ENCODE peak calls at places on chromosomes 16 and 17, in five cellular contexts. C is iris pigment epithelial cell; Y is stimulated activated CD4-positive, alpha-beta T cell treated with anti-CD3 and anti-CD28 coated beads, Interleukin-15, amount 100 ng/mL, for 1 hour; V is NCI-H1092; R is H54. N is an unnamed sample.

GRCh38 chr16:48089053-48089792 is 66.6 kb downstream of the ABCC12 start:
- DNase-seq in C (no peak), V (no peak), R (no peak), Y (no peak), N (no peak)

GRCh38 chr17:61460796-61461585 is 8.8 kb downstream of the TBX4 start:
- DNase-seq in Y (no peak), V (no peak), C (no peak), R (no peak), N (no peak)

GRCh38 chr17:4806770-4807533 is at the start of gene PLD2:
- DNase-seq in Y (peak; percentile 80), R (peak; percentile 95), C (peak; percentile 75), V (peak; percentile 31), N (peak; percentile 86)

GRCh38 chr17:18021372-18021771 is 17.6 kb downstream of the ATPAF2 start:
- DNase-seq in C (no peak), R (no peak), Y (no peak), V (no peak), N (no peak)

GRCh38 chr16:75614247-75614897 is 8.7 kb downstream of the ADAT1 start:
- DNase-seq in Y (no peak), R (no peak), V (no peak), C (peak; percentile 84), N (peak; percentile 82)

GRCh38 chr16:50808929-50809538 is 67.1 kb downstream of the CYLD start:
- DNase-seq in C (no peak), V (no peak), R (no peak), Y (no peak), N (no peak)

GRCh38 chr16:1612320-1613111 is at the start of gene CRAMP1:
- DNase-seq in Y (no peak), R (peak; percentile 47), V (no peak), C (peak; percentile 36), N (peak; percentile 18)

GRCh38 chr16:85524630-85525463 is 88.3 kb upstream of the GSE1 start:
- DNase-seq in R (no peak), V (peak; percentile 30), C (peak; percentile 41), Y (no peak), N (peak; percentile 43)

GRCh38 chr16:56950881-56951771 is 10.6 kb upstream of the CETP start:
- DNase-seq in Y (peak; percentile 26), V (peak; percentile 23), C (peak; percentile 53), R (peak; percentile 59), N (peak; percentile 64)

GRCh38 chr16:87631067-87631466 is 28.8 kb downstream of the JPH3 start:
- DNase-seq in R (no peak), V (no peak), C (no peak), Y (no peak), N (no peak)

GRCh38 chr16:30472328-30472942 is at the start of gene ITGAL:
- DNase-seq in R (no peak), C (no peak), V (no peak), Y (peak; percentile 60), N (no peak)

GRCh38 chr17:44780161-44780560 is 21.4 kb downstream of the ADAM11 start:
- DNase-seq in Y (no peak), R (no peak), C (no peak), V (no peak), N (no peak)

GRCh38 chr17:32520737-32521399 is 34.1 kb downstream of the CDK5R1 start:
- DNase-seq in C (no peak), R (no peak), V (no peak), Y (no peak), N (no peak)

GRCh38 chr17:40023590-40024292 is 8.5 kb downstream of the CSF3 start:
- DNase-seq in C (no peak), R (no peak), Y (no peak), V (peak; percentile 65), N (peak; percentile 44)

GRCh38 chr17:82228278-82228841 is 482 bp upstream of the SLC16A3 start:
- DNase-seq in V (no peak), C (no peak), R (no peak), Y (no peak), N (peak; percentile 30)

GRCh38 chr16:7888421-7888820 is 555.8 kb downstream of the RBFOX1 start:
- DNase-seq in R (no peak), C (no peak), Y (no peak), V (no peak), N (no peak)

GRCh38 chr17:11446316-11446715 is 152.0 kb upstream of the DNAH9 start:
- DNase-seq in C (no peak), R (no peak), V (no peak), Y (no peak), N (no peak)

N was measured in EH.